ENCODE peak calls at places on chromosome 18, in seven cellular contexts. G, P, E, U, Z, K and J are unnamed samples.

GRCh38 chr18:45851196-45851925 is 25.9 kb downstream of the SIGLEC15 start:
- DNase-seq in G (no peak), P (no peak), E (no peak), U (no peak), Z (no peak), K (no peak), J (no peak)

GRCh38 chr18:11873670-11874340 is 22.6 kb downstream of the CHMP1B start:
- DNase-seq in G (no peak), P (no peak), E (no peak), U (no peak), Z (no peak), K (no peak), J (no peak)

GRCh38 chr18:5455644-5456043 is 88.2 kb downstream of the EPB41L3 start:
- DNase-seq in G (no peak), P (no peak), E (no peak), U (no peak), Z (no peak), K (peak), J (no peak)

GRCh38 chr18:58168221-58168620 is 124.2 kb downstream of the NEDD4L start:
- DNase-seq in G (no peak), P (no peak), E (no peak), U (no peak), Z (no peak), K (no peak), J (no peak)

GRCh38 chr18:61948196-61948800 is 55.5 kb upstream of the RNF152 start:
- DNase-seq in G (no peak), P (no peak), E (no peak), U (peak), Z (no peak), K (no peak), J (no peak)

GRCh38 chr18:24138884-24139616 is at the start of gene CABYR:
- DNase-seq in G (peak), P (peak), E (peak), U (peak), Z (peak), K (peak), J (no peak)

GRCh38 chr18:41353726-41354125 is 601.3 kb upstream of the PIK3C3 start:
- DNase-seq in G (no peak), P (no peak), E (no peak), U (no peak), Z (no peak), K (no peak), J (no peak)

GRCh38 chr18:36518839-36519238 is 221.3 kb downstream of the FHOD3 start:
- DNase-seq in G (no peak), P (no peak), E (no peak), U (no peak), Z (no peak), K (no peak), J (no peak)

GRCh38 chr18:12656671-12657047 is 1.2 kb downstream of the SPIRE1 start:
- DNase-seq in G (no peak), P (no peak), E (no peak), U (no peak), Z (no peak), K (no peak), J (no peak)

GRCh38 chr18:48163184-48164095 is 233.0 kb upstream of the SMAD2 start:
- DNase-seq in G (no peak), P (no peak), E (no peak), U (no peak), Z (no peak), K (no peak), J (no peak)

GRCh38 chr18:77062518-77063003 is 70.0 kb downstream of the MBP start:
- DNase-seq in G (no peak), P (no peak), E (peak), U (no peak), Z (no peak), K (peak), J (peak)

GRCh38 chr18:711330-711692 is 1.1 kb downstream of the ENOSF1 start:
- DNase-seq in G (no peak), P (no peak), E (no peak), U (no peak), Z (no peak), K (peak), J (no peak)
- H3K4me3 ChIP-seq in G (peak), P (peak), E (peak), U (peak), Z (peak), K (peak), J (peak)

DNA sequence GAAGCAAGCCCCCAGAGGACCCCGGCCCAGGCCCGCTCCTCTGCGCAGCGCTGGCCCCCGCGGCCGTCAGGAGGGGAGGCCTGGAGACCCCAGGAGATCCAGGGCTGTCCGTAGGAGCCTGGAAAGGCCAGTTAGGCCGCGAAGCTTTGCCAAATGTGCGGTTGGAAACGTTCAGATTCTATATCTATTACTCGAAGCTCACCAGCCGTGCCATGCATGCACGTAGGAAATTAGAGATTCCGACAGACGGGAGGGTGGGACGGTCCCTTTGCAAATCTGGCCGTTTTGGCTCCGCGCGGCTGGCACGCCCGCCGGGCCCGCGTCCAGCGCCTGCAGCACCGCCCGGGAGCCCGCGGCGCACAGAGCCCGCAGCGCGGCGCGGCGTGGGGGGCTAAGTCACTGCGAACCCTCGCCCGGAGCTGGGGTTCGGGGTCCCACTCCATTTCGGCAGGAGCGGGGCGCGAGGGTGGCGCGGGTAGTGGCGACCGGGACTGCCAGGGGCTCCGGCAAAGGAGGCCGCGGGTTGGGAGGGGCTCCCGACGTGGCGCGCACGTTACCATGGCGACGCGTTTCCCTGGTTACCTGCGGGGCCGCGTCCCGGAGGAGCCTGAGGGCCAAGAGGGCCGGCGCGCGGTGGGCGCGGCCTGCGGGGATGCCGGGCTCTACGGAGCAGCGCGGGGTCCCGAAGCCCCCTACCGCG is 488.6 kb upstream of the SMIM21 start:
- DNase-seq in G (no peak), P (no peak), E (no peak), U (peak), Z (no peak), K (peak), J (no peak)
- H3K4me3 ChIP-seq in G (peak), P (peak), E (no peak), U (peak), Z (peak), K (peak), J (no peak)

DNA sequence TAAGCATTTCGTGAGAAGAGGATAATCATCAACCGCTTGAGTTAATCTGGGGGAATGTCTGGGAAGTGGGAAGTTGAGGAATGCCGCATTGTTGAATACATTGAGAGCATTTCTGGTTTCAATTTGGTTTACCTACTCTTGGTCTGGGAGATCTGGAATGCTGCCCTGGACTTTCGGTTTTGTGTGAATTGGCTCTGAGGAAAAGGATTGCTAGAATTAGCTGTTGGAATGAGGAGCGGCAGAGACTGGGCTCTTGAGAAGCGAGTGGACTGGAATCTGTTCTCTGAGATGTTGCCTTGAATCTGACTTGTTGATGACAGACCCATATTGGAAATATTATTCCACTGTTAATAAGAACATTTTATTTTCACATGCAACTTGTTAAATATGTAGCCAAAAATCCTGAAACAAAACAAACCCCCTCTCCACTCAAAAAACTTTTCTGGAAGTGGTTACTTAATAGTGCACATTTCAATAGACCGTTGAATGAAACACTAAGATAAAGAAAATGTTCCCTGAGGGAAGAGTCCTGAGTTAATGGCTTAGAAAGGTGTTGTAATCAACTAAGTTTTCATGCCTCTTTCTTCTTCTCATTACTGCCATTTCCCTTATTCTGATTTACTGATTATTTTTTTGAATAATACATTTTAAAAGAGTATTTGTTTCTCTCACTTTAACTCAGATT is 50.8 kb downstream of the PTPRM start:
- DNase-seq in G (peak), P (peak), E (no peak), U (peak), Z (peak), K (peak), J (no peak)
- H3K4me3 ChIP-seq in G (no peak), P (no peak), E (no peak), U (no peak), Z (no peak), K (no peak), J (no peak)

GRCh38 chr18:32468147-32468845 is 2.4 kb downstream of the GAREM1 start:
- DNase-seq in G (no peak), P (no peak), E (no peak), U (no peak), Z (no peak), K (no peak), J (no peak)

GRCh38 chr18:32470713-32471633 is at the start of gene GAREM1:
- DNase-seq in G (peak), P (peak), E (peak), U (peak), Z (peak), K (peak), J (peak)

GRCh38 chr18:32469190-32469611 is 1.5 kb downstream of the GAREM1 start:
- DNase-seq in G (peak), P (peak), E (no peak), U (peak), Z (no peak), K (peak), J (peak)

GRCh38 chr18:32469691-32470131 is 971 bp downstream of the GAREM1 start:
- DNase-seq in G (peak), P (no peak), E (no peak), U (peak), Z (no peak), K (peak), J (no peak)

DNA sequence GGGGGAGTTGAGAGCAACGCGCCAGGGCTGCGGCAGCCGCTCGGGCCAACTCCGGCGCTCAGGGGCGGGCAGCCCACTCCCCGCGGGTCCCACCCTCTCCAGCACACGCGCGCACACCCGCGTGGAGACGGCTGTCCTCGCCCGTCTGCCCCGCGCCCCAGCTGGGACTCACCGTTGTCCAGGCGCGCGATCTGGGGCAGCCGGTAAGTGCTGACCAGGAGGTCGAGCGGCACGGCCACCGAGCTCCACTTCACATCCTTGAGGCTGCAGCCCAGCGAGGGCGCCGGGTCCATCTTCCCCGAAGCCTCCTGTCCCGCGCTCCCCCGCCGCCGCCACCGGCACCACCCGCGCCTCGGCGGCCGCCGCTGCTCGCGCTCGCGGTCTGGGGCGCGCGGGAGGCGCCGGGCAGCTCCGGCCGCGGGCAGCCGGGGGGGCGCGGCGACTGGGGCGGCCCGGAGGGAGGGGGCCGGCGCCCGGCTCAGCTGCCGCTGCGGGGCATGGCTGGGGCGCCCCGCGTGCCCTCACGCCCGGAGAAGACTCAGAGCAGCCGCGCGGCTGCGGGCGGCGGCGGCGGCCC is 458 bp downstream of the GAREM1 start:
- DNase-seq in G (peak), P (peak), E (no peak), U (peak), Z (peak), K (peak), J (no peak)
- H3K4me3 ChIP-seq in G (peak), P (peak), E (peak), U (peak), Z (peak), K (peak), J (peak)